ENCODE peak calls at places on chromosomes 1 and 21, in four cellular contexts. One of them, this sample, is unnamed.

GRCh38 chr1:154326546-154327465 is 1.5 kb downstream of the ATP8B2 start:
- DNase-seq in progenitor cell of endocrine pancreas: no peak
- DNase-seq in right atrium auricular region: peak
- DNase-seq in astrocyte of the cerebellum: no peak
- DNase-seq in this sample: no peak

GRCh38 chr1:7409278-7409677 is 361.8 kb upstream of the VAMP3 start:
- DNase-seq in progenitor cell of endocrine pancreas: no peak
- DNase-seq in right atrium auricular region: peak
- DNase-seq in astrocyte of the cerebellum: no peak
- DNase-seq in this sample: peak

GRCh38 chr1:44698138-44698537 is 23.6 kb downstream of the ARMH1 start:
- DNase-seq in progenitor cell of endocrine pancreas: no peak
- DNase-seq in right atrium auricular region: no peak
- DNase-seq in astrocyte of the cerebellum: no peak
- DNase-seq in this sample: no peak

GRCh38 chr21:46477765-46478164 is 19.1 kb downstream of the DIP2A start:
- DNase-seq in progenitor cell of endocrine pancreas: no peak
- DNase-seq in right atrium auricular region: no peak
- DNase-seq in astrocyte of the cerebellum: no peak
- DNase-seq in this sample: no peak

GRCh38 chr1:201013991-201014815 is 9.3 kb downstream of the KIF21B start:
- DNase-seq in progenitor cell of endocrine pancreas: no peak
- DNase-seq in right atrium auricular region: no peak
- DNase-seq in astrocyte of the cerebellum: no peak
- DNase-seq in this sample: no peak

GRCh38 chr1:101033017-101033416 is 7.4 kb upstream of the DPH5 start:
- DNase-seq in progenitor cell of endocrine pancreas: no peak
- DNase-seq in right atrium auricular region: no peak
- DNase-seq in astrocyte of the cerebellum: no peak
- DNase-seq in this sample: no peak

GRCh38 chr1:31133368-31133767 is 67.9 kb upstream of the PUM1 start:
- DNase-seq in progenitor cell of endocrine pancreas: no peak
- DNase-seq in right atrium auricular region: no peak
- DNase-seq in astrocyte of the cerebellum: no peak
- DNase-seq in this sample: no peak

GRCh38 chr1:227959325-227959860 is 11.7 kb upstream of the WNT9A start:
- DNase-seq in progenitor cell of endocrine pancreas: no peak
- DNase-seq in right atrium auricular region: peak
- DNase-seq in astrocyte of the cerebellum: no peak
- DNase-seq in this sample: no peak

GRCh38 chr1:212192261-212192998 is 92.8 kb upstream of the PPP2R5A start:
- DNase-seq in progenitor cell of endocrine pancreas: no peak
- DNase-seq in right atrium auricular region: no peak
- DNase-seq in astrocyte of the cerebellum: no peak
- DNase-seq in this sample: no peak

GRCh38 chr1:235999259-235999925 is 65.5 kb downstream of the NID1 start:
- DNase-seq in progenitor cell of endocrine pancreas: no peak
- DNase-seq in right atrium auricular region: no peak
- DNase-seq in astrocyte of the cerebellum: peak
- DNase-seq in this sample: no peak

GRCh38 chr1:165369255-165369848 is 12.8 kb upstream of the LMX1A start:
- DNase-seq in progenitor cell of endocrine pancreas: peak
- DNase-seq in right atrium auricular region: no peak
- DNase-seq in astrocyte of the cerebellum: no peak
- DNase-seq in this sample: peak

GRCh38 chr1:13900583-13900982 is 200.6 kb downstream of the PRDM2 start:
- DNase-seq in progenitor cell of endocrine pancreas: no peak
- DNase-seq in right atrium auricular region: no peak
- DNase-seq in astrocyte of the cerebellum: no peak
- DNase-seq in this sample: no peak

GRCh38 chr1:33547574-33547973 is 75.1 kb downstream of the ZSCAN20 start:
- DNase-seq in progenitor cell of endocrine pancreas: no peak
- DNase-seq in right atrium auricular region: no peak
- DNase-seq in astrocyte of the cerebellum: no peak
- DNase-seq in this sample: no peak

GRCh38 chr1:35488346-35488745 is 68.9 kb downstream of the KIAA0319L start:
- DNase-seq in progenitor cell of endocrine pancreas: no peak
- DNase-seq in right atrium auricular region: no peak
- DNase-seq in astrocyte of the cerebellum: no peak
- DNase-seq in this sample: no peak

GRCh38 chr1:18738617-18739016 is 108.0 kb downstream of the PAX7 start:
- DNase-seq in progenitor cell of endocrine pancreas: no peak
- DNase-seq in right atrium auricular region: no peak
- DNase-seq in astrocyte of the cerebellum: no peak
- DNase-seq in this sample: no peak

GRCh38 chr1:36669297-36669696 is 186.6 kb upstream of the CSF3R start:
- DNase-seq in progenitor cell of endocrine pancreas: no peak
- DNase-seq in right atrium auricular region: no peak
- DNase-seq in astrocyte of the cerebellum: no peak
- DNase-seq in this sample: no peak

GRCh38 chr1:180040034-180040433 is 85.4 kb downstream of the CEP350 start:
- DNase-seq in progenitor cell of endocrine pancreas: no peak
- DNase-seq in right atrium auricular region: no peak
- DNase-seq in astrocyte of the cerebellum: no peak
- DNase-seq in this sample: no peak

GRCh38 chr1:89953072-89953626 is 41.8 kb upstream of the ZNF326 start:
- DNase-seq in progenitor cell of endocrine pancreas: no peak
- DNase-seq in right atrium auricular region: no peak
- DNase-seq in astrocyte of the cerebellum: peak
- DNase-seq in this sample: no peak

GRCh38 chr1:12572506-12572905 is 45.5 kb downstream of the DHRS3 start:
- DNase-seq in progenitor cell of endocrine pancreas: no peak
- DNase-seq in right atrium auricular region: no peak
- DNase-seq in astrocyte of the cerebellum: no peak
- DNase-seq in this sample: no peak

GRCh38 chr1:207049974-207050391 is 1.0 kb downstream of the YOD1 start:
- DNase-seq in progenitor cell of endocrine pancreas: no peak
- DNase-seq in right atrium auricular region: no peak
- DNase-seq in astrocyte of the cerebellum: peak
- DNase-seq in this sample: no peak

GRCh38 chr1:11985851-11986250 is 5.6 kb downstream of the MFN2 start:
- DNase-seq in progenitor cell of endocrine pancreas: no peak
- DNase-seq in right atrium auricular region: no peak
- DNase-seq in astrocyte of the cerebellum: peak
- DNase-seq in this sample: no peak

GRCh38 chr1:222991908-222992307 is 151.1 kb downstream of the TLR5 start:
- DNase-seq in progenitor cell of endocrine pancreas: no peak
- DNase-seq in right atrium auricular region: no peak
- DNase-seq in astrocyte of the cerebellum: no peak
- DNase-seq in this sample: no peak

GRCh38 chr1:88655685-88656299 is 28.3 kb upstream of the PKN2 start:
- DNase-seq in progenitor cell of endocrine pancreas: no peak
- DNase-seq in right atrium auricular region: no peak
- DNase-seq in astrocyte of the cerebellum: peak
- DNase-seq in this sample: no peak
- TF ChIP-seq CTCF in progenitor cell of endocrine pancreas: peak
- TF ChIP-seq CTCF in right atrium auricular region: peak
- TF ChIP-seq CTCF in astrocyte of the cerebellum: peak
- TF ChIP-seq CTCF in this sample: peak

GRCh38 chr1:1403543-1404112 is 3.5 kb downstream of the MRPL20 start:
- DNase-seq in progenitor cell of endocrine pancreas: no peak
- DNase-seq in right atrium auricular region: no peak
- DNase-seq in astrocyte of the cerebellum: no peak
- DNase-seq in this sample: no peak

GRCh38 chr1:1406101-1406820 is 832 bp downstream of the MRPL20 start:
- DNase-seq in progenitor cell of endocrine pancreas: no peak
- DNase-seq in right atrium auricular region: no peak
- DNase-seq in astrocyte of the cerebellum: no peak
- DNase-seq in this sample: no peak

GRCh38 chr1:1407957-1408318 is 845 bp upstream of the MRPL20 start:
- DNase-seq in progenitor cell of endocrine pancreas: no peak
- DNase-seq in right atrium auricular region: no peak
- DNase-seq in astrocyte of the cerebellum: no peak
- DNase-seq in this sample: no peak

GRCh38 chr1:1406821-1407100 is 332 bp downstream of the MRPL20 start:
- DNase-seq in progenitor cell of endocrine pancreas: no peak
- DNase-seq in right atrium auricular region: no peak
- DNase-seq in astrocyte of the cerebellum: no peak
- DNase-seq in this sample: no peak

DNA sequence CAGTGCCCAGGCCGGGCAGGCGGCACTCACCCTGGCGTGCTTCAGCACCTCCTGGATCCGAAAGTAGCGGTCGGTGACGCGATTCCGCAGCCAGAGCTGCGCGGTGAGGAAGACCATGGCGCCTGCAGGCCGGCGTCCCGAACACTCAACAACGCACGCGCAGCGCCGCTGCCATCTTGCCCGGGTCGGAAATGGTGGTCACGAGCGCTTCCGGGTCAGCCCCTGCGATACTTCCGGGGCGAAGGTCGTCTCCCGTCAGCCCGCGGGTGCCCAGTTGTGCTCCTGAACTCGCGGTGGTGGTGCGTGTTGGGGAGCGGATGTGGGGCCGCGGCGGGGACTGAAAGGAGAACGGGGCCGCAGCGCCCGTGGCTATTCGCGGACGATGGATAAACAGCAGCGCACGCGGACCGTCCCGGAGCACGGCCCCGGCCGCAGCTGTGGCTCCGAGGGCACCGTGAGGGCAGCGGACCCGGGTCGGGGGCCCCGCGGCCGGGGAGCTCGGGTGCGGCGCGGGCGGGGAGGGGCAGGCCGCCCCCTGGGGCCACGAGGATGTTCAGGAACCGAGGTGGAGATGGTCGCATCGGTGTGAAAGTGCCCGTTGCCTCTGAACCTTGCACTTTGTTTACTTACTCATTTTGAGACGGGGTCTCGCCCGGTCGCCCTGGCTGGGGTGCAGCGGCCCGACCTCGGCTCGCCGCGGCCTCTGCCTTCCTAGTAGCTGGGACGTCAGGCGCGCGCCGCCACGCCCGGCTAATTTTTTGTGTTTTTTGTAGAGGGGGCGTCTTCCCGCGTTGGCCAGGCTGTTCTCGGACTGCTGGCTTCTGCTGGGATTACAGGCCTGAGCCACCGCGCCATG is at the start of gene MRPL20:
- DNase-seq in progenitor cell of endocrine pancreas: peak
- DNase-seq in right atrium auricular region: peak
- DNase-seq in astrocyte of the cerebellum: peak
- DNase-seq in this sample: peak
- TF ChIP-seq CTCF in progenitor cell of endocrine pancreas: peak
- TF ChIP-seq CTCF in right atrium auricular region: no peak
- TF ChIP-seq CTCF in astrocyte of the cerebellum: no peak
- TF ChIP-seq CTCF in this sample: peak

DNA sequence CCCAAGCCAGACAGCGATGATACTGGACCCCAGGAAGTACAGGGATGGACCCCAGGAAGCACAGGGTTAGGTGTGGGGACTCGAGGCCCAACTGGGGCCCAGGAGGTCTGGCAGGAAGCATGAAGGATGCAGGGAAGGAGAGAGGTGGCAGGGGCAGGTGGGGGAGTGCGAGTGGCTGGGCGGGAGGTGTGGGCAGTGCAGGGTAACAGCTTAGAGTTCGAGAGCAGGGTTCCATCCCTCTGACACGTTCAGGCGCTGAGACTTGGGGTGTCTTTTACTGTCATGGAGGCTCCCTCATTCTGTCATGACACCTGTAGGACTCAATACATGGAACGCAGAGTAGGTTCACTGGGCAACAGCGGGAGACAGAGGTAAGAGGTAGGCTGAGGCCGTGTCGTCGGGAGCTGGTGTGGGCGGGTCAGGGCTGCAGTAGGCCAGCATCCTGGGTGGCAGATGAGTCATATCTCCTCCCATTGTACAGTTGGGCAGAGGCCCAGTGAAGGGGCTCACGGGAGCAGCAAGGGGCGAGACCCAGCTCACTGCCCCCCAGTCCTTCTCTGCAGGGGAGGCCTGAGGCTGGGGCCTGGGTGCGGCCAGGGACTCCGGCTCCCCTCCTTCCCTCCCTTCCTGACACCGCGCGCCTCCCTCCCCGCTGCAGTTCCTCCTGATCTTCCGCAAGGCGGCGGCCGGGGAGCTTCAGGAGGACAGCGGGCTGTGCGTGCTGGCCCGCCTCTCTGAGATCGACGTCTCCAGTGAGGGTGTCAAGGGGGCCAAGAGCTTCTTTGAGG is 11.6 kb upstream of the CTRC start:
- DNase-seq in progenitor cell of endocrine pancreas: no peak
- DNase-seq in right atrium auricular region: no peak
- DNase-seq in astrocyte of the cerebellum: no peak
- DNase-seq in this sample: no peak
- TF ChIP-seq CTCF in progenitor cell of endocrine pancreas: no peak
- TF ChIP-seq CTCF in right atrium auricular region: no peak
- TF ChIP-seq CTCF in astrocyte of the cerebellum: no peak
- TF ChIP-seq CTCF in this sample: no peak

GRCh38 chr1:234188454-234188792 is 184.8 kb upstream of the COA6 start:
- DNase-seq in progenitor cell of endocrine pancreas: no peak
- DNase-seq in right atrium auricular region: no peak
- DNase-seq in astrocyte of the cerebellum: no peak
- DNase-seq in this sample: no peak
- TF ChIP-seq CTCF in progenitor cell of endocrine pancreas: peak
- TF ChIP-seq CTCF in right atrium auricular region: no peak
- TF ChIP-seq CTCF in astrocyte of the cerebellum: peak
- TF ChIP-seq CTCF in this sample: peak

GRCh38 chr21:17119466-17120297 is 393.2 kb upstream of the CXADR start:
- DNase-seq in progenitor cell of endocrine pancreas: no peak
- DNase-seq in right atrium auricular region: no peak
- DNase-seq in astrocyte of the cerebellum: no peak
- DNase-seq in this sample: no peak
- TF ChIP-seq CTCF in progenitor cell of endocrine pancreas: no peak
- TF ChIP-seq CTCF in right atrium auricular region: no peak
- TF ChIP-seq CTCF in astrocyte of the cerebellum: no peak
- TF ChIP-seq CTCF in this sample: no peak

GRCh38 chr21:39630827-39631226 is 18.1 kb downstream of the B3GALT5 start:
- DNase-seq in progenitor cell of endocrine pancreas: no peak
- DNase-seq in right atrium auricular region: no peak
- DNase-seq in astrocyte of the cerebellum: no peak
- DNase-seq in this sample: no peak
- TF ChIP-seq CTCF in progenitor cell of endocrine pancreas: no peak
- TF ChIP-seq CTCF in right atrium auricular region: no peak
- TF ChIP-seq CTCF in astrocyte of the cerebellum: no peak
- TF ChIP-seq CTCF in this sample: no peak

GRCh38 chr1:203349757-203350522 is 982 bp downstream of the FMOD start:
- DNase-seq in progenitor cell of endocrine pancreas: no peak
- DNase-seq in right atrium auricular region: no peak
- DNase-seq in astrocyte of the cerebellum: no peak
- DNase-seq in this sample: no peak

GRCh38 chr1:203346060-203346754 is 4.7 kb downstream of the FMOD start:
- DNase-seq in progenitor cell of endocrine pancreas: no peak
- DNase-seq in right atrium auricular region: no peak
- DNase-seq in astrocyte of the cerebellum: no peak
- DNase-seq in this sample: no peak

GRCh38 chr1:203343956-203344355 is 7.0 kb downstream of the FMOD start:
- DNase-seq in progenitor cell of endocrine pancreas: no peak
- DNase-seq in right atrium auricular region: no peak
- DNase-seq in astrocyte of the cerebellum: no peak
- DNase-seq in this sample: no peak

GRCh38 chr1:203349166-203349565 is 1.8 kb downstream of the FMOD start:
- DNase-seq in progenitor cell of endocrine pancreas: no peak
- DNase-seq in right atrium auricular region: no peak
- DNase-seq in astrocyte of the cerebellum: no peak
- DNase-seq in this sample: no peak

DNA sequence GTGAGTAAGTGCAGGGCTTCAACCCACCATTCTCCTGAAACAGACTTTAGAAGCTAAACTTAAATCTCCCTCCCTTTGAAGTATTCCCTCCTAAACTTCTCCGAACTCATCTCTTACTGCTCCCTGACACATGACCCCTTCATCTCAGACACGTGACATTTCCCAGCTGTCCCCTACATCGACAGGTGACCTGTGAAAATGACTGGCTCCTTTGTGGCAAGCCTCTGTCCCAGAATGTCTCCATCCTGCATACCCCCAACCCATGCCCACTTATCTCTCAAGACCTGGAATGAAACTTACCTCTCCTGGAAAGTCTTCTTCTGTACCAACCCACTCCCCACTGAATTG is 4.2 kb downstream of the FMOD start:
- DNase-seq in progenitor cell of endocrine pancreas: no peak
- DNase-seq in right atrium auricular region: no peak
- DNase-seq in astrocyte of the cerebellum: no peak
- DNase-seq in this sample: no peak
- TF ChIP-seq CTCF in progenitor cell of endocrine pancreas: no peak
- TF ChIP-seq CTCF in right atrium auricular region: no peak
- TF ChIP-seq CTCF in astrocyte of the cerebellum: no peak
- TF ChIP-seq CTCF in this sample: no peak